ENCODE peak calls at places on chromosomes 6 and 20, in four cellular contexts. K is mucosa of descending colon, D is psoas muscle, R is gastrocnemius medialis. I is an unnamed sample. For H3K4me1, the result is how much of the 10 kb centered on the place peaks cover.

GRCh38 chr6:44824567-44824966 is 437.1 kb downstream of the CDC5L start:
- DNase-seq in R (no peak), D (no peak), K (no peak), I (no peak)

GRCh38 chr20:50297498-50298348 is 107.1 kb downstream of the CEBPB start:
- DNase-seq in K (no peak), D (peak), R (no peak), I (no peak)

GRCh38 chr6:129671442-129672344 is 38.3 kb downstream of the ARHGAP18 start:
- DNase-seq in R (no peak), K (no peak), D (peak), I (no peak)

GRCh38 chr20:36878913-36879312 is 3.0 kb downstream of the TLDC2 start:
- DNase-seq in D (no peak), K (no peak), R (no peak), I (no peak)

GRCh38 chr20:48718914-48719578 is 108.8 kb downstream of the PREX1 start:
- DNase-seq in D (no peak), R (no peak), K (peak), I (no peak)

GRCh38 chr6:116529466-116529969 is 16.0 kb downstream of the TRAPPC3L start:
- DNase-seq in D (no peak), K (no peak), R (no peak), I (no peak)

GRCh38 chr6:115899883-115900282 is 160.8 kb downstream of the FRK start:
- DNase-seq in D (no peak), R (no peak), K (no peak), I (no peak)

GRCh38 chr6:3940703-3941102 is 91.5 kb downstream of the FAM50B start:
- DNase-seq in K (no peak), R (no peak), D (no peak), I (no peak)

GRCh38 chr6:138618168-138618567 is 118.9 kb upstream of the NHSL1 start:
- DNase-seq in K (no peak), D (no peak), R (no peak), I (no peak)

GRCh38 chr6:80223743-80224212 is 117.3 kb downstream of the BCKDHB start:
- DNase-seq in D (no peak), R (no peak), K (no peak), I (no peak)

GRCh38 chr6:105628156-105628860 is 225.4 kb upstream of the PREP start:
- DNase-seq in D (no peak), K (no peak), R (no peak), I (no peak)

GRCh38 chr6:121160276-121160675 is 174.0 kb downstream of the TBC1D32 start:
- DNase-seq in D (no peak), R (no peak), K (no peak), I (no peak)

GRCh38 chr20:58630063-58630462 is 21.0 kb upstream of the STX16 start:
- DNase-seq in K (no peak), D (peak), R (no peak), I (no peak)

GRCh38 chr6:143427109-143427817 is 23.2 kb downstream of the ADAT2 start:
- DNase-seq in K (peak), R (peak), D (peak), I (peak)

GRCh38 chr6:131061771-131062160 is 1.3 kb downstream of the EPB41L2 start:
- DNase-seq in K (no peak), D (no peak), R (no peak), I (no peak)

GRCh38 chr6:148874698-148875293 is 128.0 kb downstream of the UST start:
- DNase-seq in D (no peak), K (no peak), R (no peak), I (peak)

GRCh38 chr6:137746264-137746663 is 120.8 kb upstream of the TNFAIP3 start:
- DNase-seq in R (no peak), D (no peak), K (no peak), I (no peak)

GRCh38 chr6:170405311-170405975 is 98.9 kb downstream of the FAM120B start:
- DNase-seq in R (no peak), K (no peak), D (no peak), I (no peak)

GRCh38 chr6:122772724-122773123 is 6.8 kb upstream of the FABP7 start:
- DNase-seq in R (no peak), K (no peak), D (no peak), I (no peak)

GRCh38 chr6:122775975-122776374 is 3.5 kb upstream of the FABP7 start:
- DNase-seq in R (no peak), D (no peak), K (no peak), I (no peak)

GRCh38 chr6:122766256-122766655 is 13.3 kb upstream of the FABP7 start:
- DNase-seq in R (no peak), K (no peak), D (no peak), I (no peak)

DNA sequence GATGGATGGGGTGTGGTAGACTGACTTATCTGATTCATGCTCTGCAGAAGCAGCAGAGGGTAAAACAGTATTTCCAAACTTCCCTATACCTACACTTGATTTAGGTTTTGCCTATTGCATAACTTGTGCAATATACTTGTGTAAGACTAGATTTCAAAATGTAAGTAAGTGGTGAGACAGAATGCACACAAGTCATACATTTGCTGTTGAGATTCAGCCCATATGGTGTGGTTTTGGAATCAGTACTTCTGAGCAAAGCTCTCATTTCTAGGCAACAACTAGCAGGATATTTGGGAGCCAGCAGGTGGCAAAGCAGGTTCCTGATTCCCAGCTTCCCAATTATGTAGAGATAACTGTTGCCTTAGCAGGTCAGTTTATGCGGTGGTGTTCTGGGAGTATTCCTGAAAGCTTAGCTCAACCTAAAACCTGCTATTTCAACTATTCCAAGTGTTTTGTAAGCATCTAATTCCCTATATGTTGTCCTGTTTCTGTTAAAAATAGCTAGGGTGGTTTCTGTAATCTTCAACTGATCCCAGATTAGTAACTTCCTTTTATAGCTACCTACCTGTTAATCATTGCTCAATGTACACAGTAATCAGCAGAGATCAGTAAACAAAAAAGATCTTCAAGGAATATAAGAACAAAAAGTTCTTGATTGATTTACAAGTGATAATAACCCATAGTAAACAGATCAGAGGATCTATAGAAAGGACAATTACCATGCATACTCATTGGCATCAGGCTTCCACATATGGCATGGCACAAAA is 8.5 kb upstream of the FABP7 start:
- DNase-seq in K (no peak), R (no peak), D (no peak), I (no peak)
- TF ChIP-seq CTCF in K (no peak), R (no peak), D (no peak), I (no peak)

DNA sequence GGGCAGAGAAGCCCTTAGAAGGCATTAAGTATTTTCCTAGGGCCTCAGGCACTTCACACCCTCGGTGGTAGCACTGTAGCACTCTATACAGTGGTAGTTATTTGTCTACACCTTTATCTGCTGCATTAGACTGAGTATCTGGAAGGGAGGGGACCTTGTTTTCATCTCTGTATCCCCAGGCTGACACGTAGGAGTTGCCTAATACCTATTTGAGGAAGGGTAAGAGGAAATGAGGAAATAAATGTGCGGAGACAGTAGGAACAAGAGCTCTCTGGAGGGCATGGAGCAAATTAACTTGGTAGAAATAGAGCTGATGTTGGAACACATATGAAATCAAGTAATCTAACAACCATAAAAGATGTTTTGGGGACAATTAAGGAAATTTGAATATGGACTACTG is 3.9 kb downstream of the CNPY3 start:
- DNase-seq in R (no peak), D (no peak), K (no peak), I (no peak)
- H3K4me1 ChIP-seq in R (under half), D (under half), K (under half), I (under half)

GRCh38 chr6:124964084-124964763 is 2.0 kb downstream of the RNF217 start:
- DNase-seq in R (peak), D (no peak), K (no peak), I (no peak)

GRCh38 chr6:124961784-124962611 is at the start of gene RNF217:
- DNase-seq in K (peak), R (peak), D (peak), I (peak)

GRCh38 chr6:124963416-124964083 is 1.3 kb downstream of the RNF217 start:
- DNase-seq in D (peak), K (no peak), R (no peak), I (no peak)

GRCh38 chr6:124961468-124961783 is 811 bp upstream of the RNF217 start:
- DNase-seq in D (no peak), R (no peak), K (no peak), I (no peak)

DNA sequence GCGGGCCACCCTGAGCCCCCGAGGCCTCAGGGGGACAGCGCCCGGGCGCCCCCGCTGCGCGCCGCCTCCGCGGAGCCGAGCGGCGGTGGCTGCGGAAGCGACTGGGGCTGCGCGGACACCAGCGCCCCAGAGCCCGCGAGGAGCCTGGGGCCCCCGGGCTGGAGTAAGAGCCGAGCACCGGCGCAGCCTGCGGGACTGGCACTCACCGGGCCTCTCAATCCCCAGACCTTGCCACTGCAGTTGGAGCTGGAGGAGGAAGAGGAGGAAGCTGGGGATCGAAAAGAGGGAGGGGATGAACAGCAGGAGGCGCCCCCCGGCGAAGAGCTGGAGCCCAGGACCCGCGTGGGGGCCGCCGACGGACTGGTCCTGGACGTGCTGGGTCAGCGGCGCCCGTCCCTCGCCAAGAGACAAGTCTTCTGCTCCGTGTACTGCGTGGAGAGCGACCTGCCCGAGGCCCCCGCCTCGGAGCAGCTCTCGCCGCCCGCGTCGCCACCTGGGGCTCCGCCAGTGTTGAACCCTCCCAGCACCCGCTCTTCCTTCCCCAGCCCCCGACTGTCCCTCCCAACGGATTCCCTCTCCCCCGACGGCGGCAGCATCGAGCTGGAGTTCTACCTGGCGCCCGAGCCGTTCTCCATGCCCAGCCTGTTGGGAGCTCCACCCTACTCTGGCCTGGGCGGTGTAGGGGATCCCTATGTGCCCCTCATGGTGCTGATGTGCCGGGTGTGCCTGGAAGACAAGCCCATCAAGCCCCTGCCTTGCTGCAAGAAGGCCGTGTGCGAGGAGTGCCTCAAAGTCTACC is 579 bp downstream of the RNF217 start:
- DNase-seq in R (peak), K (peak), D (peak), I (peak)
- TF ChIP-seq CTCF in R (no peak), K (no peak), D (peak), I (peak)

DNA sequence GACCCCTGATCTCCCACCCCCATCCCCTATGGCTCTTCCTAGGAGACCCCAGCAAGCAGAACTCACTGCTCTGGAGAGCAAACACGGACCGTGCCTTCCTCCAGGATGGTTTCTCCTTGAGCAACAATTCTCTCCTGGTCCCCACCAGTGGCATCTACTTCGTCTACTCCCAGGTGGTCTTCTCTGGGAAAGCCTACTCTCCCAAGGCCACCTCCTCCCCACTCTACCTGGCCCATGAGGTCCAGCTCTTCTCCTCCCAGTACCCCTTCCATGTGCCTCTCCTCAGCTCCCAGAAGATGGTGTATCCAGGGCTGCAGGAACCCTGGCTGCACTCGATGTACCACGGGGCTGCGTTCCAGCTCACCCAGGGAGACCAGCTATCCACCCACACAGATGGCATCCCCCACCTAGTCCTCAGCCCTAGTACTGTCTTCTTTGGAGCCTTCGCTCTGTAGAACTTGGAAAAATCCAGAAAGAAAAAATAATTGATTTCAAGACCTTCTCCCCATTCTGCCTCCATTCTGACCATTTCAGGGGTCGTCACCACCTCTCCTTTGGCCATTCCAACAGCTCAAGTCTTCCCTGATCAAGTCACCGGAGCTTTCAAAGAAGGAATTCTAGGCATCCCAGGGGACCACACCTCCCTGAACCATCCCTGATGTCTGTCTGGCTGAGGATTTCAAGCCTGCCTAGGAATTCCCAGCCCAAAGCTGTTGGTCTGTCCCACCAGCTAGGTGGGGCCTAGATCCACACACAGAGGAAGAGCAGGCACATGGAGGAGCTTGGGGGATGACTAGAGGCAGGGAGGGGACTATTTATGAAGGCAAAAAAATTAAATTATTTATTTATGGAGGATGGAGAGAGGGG is 1.4 kb downstream of the LTA start:
- DNase-seq in D (no peak), K (no peak), R (no peak), I (no peak)
- H3K4me1 ChIP-seq in D (under half), K (under half), R (under half), I (under half)

GRCh38 chr6:107218142-107218541 is 102.8 kb upstream of the BEND3 start:
- DNase-seq in K (no peak), R (no peak), D (no peak), I (no peak)
- TF ChIP-seq CTCF in K (no peak), R (no peak), D (no peak), I (no peak)

DNA sequence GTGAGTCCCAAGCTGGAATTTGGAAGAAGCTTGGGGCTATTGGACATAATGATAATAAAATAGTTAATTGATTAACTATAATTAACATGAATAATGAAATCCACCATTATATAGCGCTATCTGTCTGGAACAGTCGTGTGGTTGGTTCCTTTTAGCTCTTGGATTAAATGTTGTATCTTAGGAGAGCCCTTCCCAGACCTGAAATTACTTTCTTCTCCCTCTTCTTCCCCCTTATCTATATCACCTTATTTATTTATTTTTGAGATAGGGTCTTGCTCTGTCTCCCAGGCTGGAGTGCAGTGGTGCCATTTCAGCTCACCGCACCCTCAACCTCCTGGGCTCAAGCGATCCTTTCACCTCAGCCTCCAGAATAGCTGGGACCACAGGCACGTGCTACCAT is 64.6 kb downstream of the NCOA3 start:
- DNase-seq in K (no peak), D (no peak), R (no peak), I (no peak)
- H3K4me1 ChIP-seq in K (under half), D (half or more), R (half or more), I (half or more)

GRCh38 chr6:22906091-22906549 is 336.8 kb downstream of the HDGFL1 start:
- DNase-seq in D (no peak), K (no peak), R (no peak), I (no peak)
- TF ChIP-seq CTCF in D (peak), K (no peak), R (peak), I (peak)

GRCh38 chr6:47440722-47441121 is 36.9 kb upstream of the CD2AP start:
- DNase-seq in D (no peak), R (no peak), K (no peak), I (no peak)
- H3K4me1 ChIP-seq in D (under half), R (under half), K (under half), I (under half)

GRCh38 chr20:56957737-56958553 is 308.5 kb downstream of the BMP7 start:
- DNase-seq in D (no peak), K (no peak), R (no peak), I (no peak)
- TF ChIP-seq CTCF in D (no peak), K (no peak), R (no peak), I (no peak)